ENCODE peak calls at places on chromosomes 1 and 21, in four cellular contexts. Z is tibial nerve, D is fibroblast of lung, Y is testis. B is an unnamed sample.

GRCh38 chr1:229896306-229896705 is 170.7 kb upstream of the GALNT2 start:
- DNase-seq in Z (no peak), D (no peak), Y (no peak), B (no peak)

GRCh38 chr1:50936321-50936720 is 23.7 kb downstream of the FAF1 start:
- DNase-seq in Z (no peak), D (peak; percentile 42), Y (no peak), B (no peak)

GRCh38 chr1:4146101-4146500 is 246.0 kb upstream of the C1orf174 start:
- DNase-seq in Z (no peak), D (no peak), Y (no peak), B (no peak)

GRCh38 chr1:40792036-40792435 is 8.4 kb downstream of the KCNQ4 start:
- DNase-seq in Z (no peak), D (no peak), Y (no peak), B (no peak)

GRCh38 chr1:230857822-230858221 is 10.5 kb downstream of the C1orf198 start:
- DNase-seq in Z (no peak), D (no peak), Y (no peak), B (no peak)

GRCh38 chr1:234734864-234735263 is 124.9 kb upstream of the IRF2BP2 start:
- DNase-seq in Z (no peak), D (no peak), Y (no peak), B (peak; percentile 15)

GRCh38 chr1:41650176-41650519 is 165.7 kb upstream of the EDN2 start:
- DNase-seq in Z (no peak), D (no peak), Y (no peak), B (no peak)

GRCh38 chr1:44895919-44896734 is 53.1 kb upstream of the PTCH2 start:
- DNase-seq in Z (no peak), D (no peak), Y (no peak), B (no peak)

GRCh38 chr1:172837816-172838680 is 179.1 kb downstream of the FASLG start:
- DNase-seq in Z (no peak), D (no peak), Y (no peak), B (no peak)

GRCh38 chr1:13752852-13753251 is 52.9 kb downstream of the PRDM2 start:
- DNase-seq in Z (no peak), D (no peak), Y (no peak), B (no peak)

GRCh38 chr21:37870229-37870628 is 46.0 kb downstream of the KCNJ6 start:
- DNase-seq in Z (no peak), D (no peak), Y (no peak), B (no peak)

GRCh38 chr21:34144224-34144623 is 70.8 kb downstream of the MRPS6 start:
- DNase-seq in Z (no peak), D (no peak), Y (no peak), B (no peak)

GRCh38 chr1:7561331-7561921 is 209.7 kb upstream of the VAMP3 start:
- DNase-seq in Z (no peak), D (no peak), Y (no peak), B (no peak)

GRCh38 chr1:38394303-38394702 is 347.7 kb upstream of the POU3F1 start:
- DNase-seq in Z (no peak), D (no peak), Y (no peak), B (no peak)

GRCh38 chr21:44375686-44376320 is 22.4 kb downstream of the TRPM2 start:
- DNase-seq in Z (no peak), D (no peak), Y (peak; percentile 7), B (no peak)

GRCh38 chr1:154983776-154984466 is 777 bp downstream of the FLAD1 start:
- DNase-seq in Z (no peak), D (no peak), Y (no peak), B (no peak)

GRCh38 chr1:45337630-45338320 is 2.2 kb upstream of the TOE1 start:
- DNase-seq in Z (no peak), D (no peak), Y (no peak), B (no peak)

GRCh38 chr21:21714396-21714795 is 716.2 kb downstream of the NCAM2 start:
- DNase-seq in Z (no peak), D (peak; percentile 72), Y (no peak), B (no peak)

GRCh38 chr1:29672416-29672815 is 436.1 kb downstream of the PTPRU start:
- DNase-seq in Z (no peak), D (no peak), Y (no peak), B (no peak)

GRCh38 chr1:4564083-4564482 is 90.3 kb upstream of the AJAP1 start:
- DNase-seq in Z (no peak), D (no peak), Y (no peak), B (no peak)

GRCh38 chr21:45364464-45365185 is 40.3 kb upstream of the COL18A1 start:
- DNase-seq in Z (peak; percentile 47), D (peak; percentile 89), Y (peak; percentile 50), B (peak; percentile 47)

GRCh38 chr21:35603471-35603870 is 456.9 kb downstream of the SETD4 start:
- DNase-seq in Z (no peak), D (no peak), Y (no peak), B (peak; percentile 8)

GRCh38 chr1:7560601-7561181 is 210.4 kb upstream of the VAMP3 start:
- DNase-seq in Z (no peak), D (no peak), Y (no peak), B (no peak)

GRCh38 chr1:109617291-109617801 is 2.1 kb downstream of the GNAT2 start:
- DNase-seq in Z (no peak), D (peak; percentile 92), Y (no peak), B (no peak)

GRCh38 chr1:170634293-170634692 is 29.6 kb upstream of the PRRX1 start:
- DNase-seq in Z (no peak), D (peak; percentile 84), Y (no peak), B (no peak)

GRCh38 chr1:24339996-24340395 is 20.8 kb downstream of the GRHL3 start:
- DNase-seq in Z (no peak), D (no peak), Y (no peak), B (no peak)

GRCh38 chr1:193183019-193183643 is 3.3 kb downstream of the B3GALT2 start:
- DNase-seq in Z (no peak), D (peak; percentile 76), Y (no peak), B (no peak)

GRCh38 chr1:101283443-101283842 is 46.6 kb downstream of the S1PR1 start:
- DNase-seq in Z (no peak), D (no peak), Y (no peak), B (no peak)

GRCh38 chr21:46180778-46181391 is 3.4 kb downstream of the SPATC1L start:
- DNase-seq in Z (no peak), D (no peak), Y (no peak), B (no peak)

GRCh38 chr1:7956218-7957032 is 5.1 kb upstream of the PARK7 start:
- DNase-seq in Z (no peak), D (peak; percentile 24), Y (no peak), B (no peak)

GRCh38 chr1:54716299-54717047 is 812 bp downstream of the TTC4 start:
- DNase-seq in Z (no peak), D (peak; percentile 49), Y (no peak), B (no peak)

GRCh38 chr1:98386675-98387440 is 274.7 kb upstream of the SNX7 start:
- DNase-seq in Z (no peak), D (no peak), Y (no peak), B (no peak)

GRCh38 chr1:118963456-118964430 is 24.4 kb downstream of the TBX15 start:
- DNase-seq in Z (peak; percentile 71), D (peak; percentile 94), Y (no peak), B (no peak)

GRCh38 chr1:185541861-185542260 is 192.3 kb upstream of the HMCN1 start:
- DNase-seq in Z (no peak), D (no peak), Y (no peak), B (no peak)

GRCh38 chr1:59052194-59052593 is 244.7 kb upstream of the FGGY start:
- DNase-seq in Z (no peak), D (no peak), Y (no peak), B (peak; percentile 71)

GRCh38 chr1:37995773-37996379 is 6.1 kb upstream of the SF3A3 start:
- DNase-seq in Z (peak; percentile 62), D (peak; percentile 96), Y (peak; percentile 74), B (peak; percentile 75)

GRCh38 chr1:232978091-232978634 is 27.8 kb downstream of the NTPCR start:
- DNase-seq in Z (no peak), D (peak; percentile 19), Y (no peak), B (peak; percentile 21)

GRCh38 chr1:64196074-64196869 is 7.2 kb upstream of the UBE2U start:
- DNase-seq in Z (no peak), D (no peak), Y (no peak), B (no peak)

GRCh38 chr1:21184266-21184665 is 7.6 kb upstream of the EIF4G3 start:
- DNase-seq in Z (no peak), D (no peak), Y (no peak), B (no peak)

GRCh38 chr1:66283583-66284041 is 250.3 kb upstream of the SGIP1 start:
- DNase-seq in Z (no peak), D (no peak), Y (no peak), B (no peak)

DNA sequence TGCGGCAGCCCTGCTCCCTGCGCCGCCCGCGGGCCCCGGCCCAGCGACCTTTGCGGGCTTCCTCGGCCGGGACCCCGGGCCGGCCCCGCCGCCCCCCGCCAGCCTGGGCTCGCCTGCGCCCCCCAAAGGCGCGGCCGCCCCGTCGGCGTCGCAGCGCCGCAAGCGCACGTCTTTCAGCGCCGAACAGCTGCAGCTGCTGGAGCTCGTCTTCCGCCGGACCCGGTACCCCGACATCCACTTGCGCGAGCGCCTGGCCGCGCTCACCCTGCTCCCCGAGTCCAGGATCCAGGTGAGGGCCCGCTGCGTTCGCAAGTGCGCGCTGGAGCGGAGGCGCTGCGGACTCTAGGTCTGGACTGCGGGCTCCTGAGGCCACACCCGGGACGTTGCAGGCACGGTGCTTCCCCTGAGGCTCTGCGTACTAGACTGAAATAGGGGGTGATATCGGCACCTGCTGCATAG is 351 bp downstream of the MIXL1 start:
- DNase-seq in Z (no peak), D (no peak), Y (peak; percentile 33), B (no peak)
- H3K27me3 ChIP-seq in Z (peaks cover 33% of the 10 kb centered on the region), D (peaks cover 8% of the 10 kb centered on the region), Y (no peaks in the 10 kb centered on the region), B (peaks cover 11% of the 10 kb centered on the region)

GRCh38 chr1:206080421-206080820 is 27.4 kb downstream of the RHEX start:
- DNase-seq in Z (no peak), D (no peak), Y (no peak), B (no peak)
- H3K4me1 ChIP-seq in Z (no peaks in the 10 kb centered on the region), D (no peaks in the 10 kb centered on the region), Y (no peaks in the 10 kb centered on the region), B (no peaks in the 10 kb centered on the region)

GRCh38 chr1:209800984-209801834 is 4.7 kb downstream of the IRF6 start:
- DNase-seq in Z (peak; percentile 64), D (no peak), Y (peak; percentile 58), B (peak; percentile 19)
- H3K27me3 ChIP-seq in Z (no peaks in the 10 kb centered on the region), D (peaks cover 4% of the 10 kb centered on the region), Y (no peaks in the 10 kb centered on the region), B (no peaks in the 10 kb centered on the region)

DNA sequence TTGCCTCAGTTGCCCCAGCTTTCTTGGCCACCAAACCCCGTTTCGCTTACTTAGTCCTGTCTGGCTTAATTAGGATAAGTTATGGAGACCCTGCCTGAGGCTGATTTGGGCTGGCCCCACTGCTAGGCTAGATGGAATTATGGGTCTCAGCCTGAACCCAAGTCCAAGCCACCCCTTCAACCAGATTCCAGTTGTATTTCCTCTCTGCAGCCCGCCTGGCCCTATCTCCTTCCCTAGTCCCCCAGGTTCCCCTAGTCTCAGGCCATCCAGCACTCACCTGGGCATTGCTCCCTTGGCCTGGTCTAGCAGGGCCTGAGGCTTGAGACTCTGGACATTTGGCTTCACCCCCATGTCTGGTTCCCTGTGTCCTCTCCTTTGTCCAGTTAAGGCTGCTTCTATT is 111.7 kb upstream of the IPO9 start:
- DNase-seq in Z (no peak), D (no peak), Y (no peak), B (no peak)
- H3K4me1 ChIP-seq in Z (peaks cover 88% of the 10 kb centered on the region), D (peaks cover 68% of the 10 kb centered on the region), Y (peaks cover 39% of the 10 kb centered on the region), B (peaks cover 41% of the 10 kb centered on the region)

GRCh38 chr1:207458409-207458808 is 4.3 kb downstream of the CR2 start:
- DNase-seq in Z (no peak), D (no peak), Y (no peak), B (no peak)
- H3K27me3 ChIP-seq in Z (peaks cover 26% of the 10 kb centered on the region), D (peaks cover 11% of the 10 kb centered on the region), Y (no peaks in the 10 kb centered on the region), B (no peaks in the 10 kb centered on the region)

GRCh38 chr1:204087893-204088528 is 15.1 kb downstream of the SOX13 start:
- DNase-seq in Z (peak; percentile 78), D (no peak), Y (peak; percentile 69), B (peak; percentile 55)
- H3K4me1 ChIP-seq in Z (peaks cover 100% of the 10 kb centered on the region), D (peaks cover 5% of the 10 kb centered on the region), Y (peaks cover 57% of the 10 kb centered on the region), B (peaks cover 96% of the 10 kb centered on the region)